ENCODE peak calls at places on chromosomes 6 and 20, in six cellular contexts. X is thyroid gland, C is sigmoid colon, N is IMR-90, U is right lobe of liver, J is Peyer's patch. O is an unnamed sample. For H3K4me1, the result is how much of the 10 kb centered on the place peaks cover.

GRCh38 chr20:35009665-35010328 is 54.1 kb downstream of the MYH7B start:
- DNase-seq in J (no peak), U (no peak), X (no peak), C (no peak), N (no peak), O (peak)

GRCh38 chr20:48192109-48192508 is 406.8 kb upstream of the SULF2 start:
- DNase-seq in X (no peak), J (no peak), U (no peak), N (no peak), C (no peak), O (no peak)

GRCh38 chr6:118859517-118860064 is 34.4 kb upstream of the ASF1A start:
- DNase-seq in N (no peak), X (no peak), J (no peak), C (no peak), U (no peak), O (no peak)

GRCh38 chr20:59364611-59365010 is 64.2 kb downstream of the EDN3 start:
- DNase-seq in N (no peak), C (no peak), U (no peak), J (no peak), X (peak), O (peak)

GRCh38 chr20:433300-433975 is 25.3 kb downstream of the RBCK1 start:
- DNase-seq in C (no peak), U (no peak), J (peak), X (no peak), N (no peak), O (no peak)

GRCh38 chr20:3686867-3687321 is 5.1 kb upstream of the ADAM33 start:
- DNase-seq in X (peak), J (peak), U (no peak), N (peak), C (peak), O (no peak)

GRCh38 chr6:52953911-52954839 is 40.9 kb downstream of the GSTA4 start:
- DNase-seq in N (no peak), J (no peak), X (peak), U (no peak), C (no peak), O (no peak)

GRCh38 chr6:155782320-155782730 is 326.7 kb upstream of the NOX3 start:
- DNase-seq in N (peak), U (no peak), J (no peak), X (no peak), C (no peak), O (no peak)

GRCh38 chr6:118468682-118469465 is 79.2 kb upstream of the PLN start:
- DNase-seq in J (no peak), X (no peak), N (peak), C (no peak), U (no peak), O (no peak)

GRCh38 chr6:80366721-80367120 is 260.2 kb downstream of the BCKDHB start:
- DNase-seq in X (peak), J (no peak), U (peak), N (peak), C (no peak), O (no peak)

GRCh38 chr6:3406928-3407809 is 49.7 kb downstream of the SLC22A23 start:
- DNase-seq in C (no peak), J (no peak), X (no peak), N (no peak), U (no peak), O (no peak)

GRCh38 chr6:30283761-30284160 is 43.0 kb upstream of the TRIM39 start:
- DNase-seq in N (no peak), J (no peak), U (no peak), X (no peak), C (no peak), O (no peak)

GRCh38 chr20:1282966-1283365 is 16.9 kb downstream of the SNPH start:
- DNase-seq in X (no peak), J (no peak), U (no peak), C (no peak), N (no peak), O (no peak)

GRCh38 chr6:9140181-9140580 is 704.8 kb upstream of the SLC35B3 start:
- DNase-seq in J (no peak), X (peak), C (no peak), N (peak), U (peak), O (no peak)

GRCh38 chr6:57190140-57190539 is 18.0 kb downstream of the BAG2 start:
- DNase-seq in X (no peak), N (peak), J (no peak), U (no peak), C (no peak), O (no peak)

GRCh38 chr6:37258716-37259115 is 772 bp upstream of the TMEM217 start:
- DNase-seq in X (no peak), C (no peak), N (no peak), J (no peak), U (no peak), O (no peak)

GRCh38 chr6:70763754-70764153 is 96.1 kb downstream of the SMAP1 start:
- DNase-seq in X (peak), J (no peak), C (no peak), U (no peak), N (peak), O (no peak)

GRCh38 chr6:30150671-30151395 is 10.2 kb downstream of the TRIM10 start:
- DNase-seq in U (no peak), N (peak), J (no peak), C (no peak), X (no peak), O (no peak)

GRCh38 chr6:83463886-83464285 is 33.0 kb upstream of the ME1 start:
- DNase-seq in N (peak), C (no peak), U (no peak), J (no peak), X (no peak), O (no peak)

GRCh38 chr20:5003626-5004025 is 2.3 kb upstream of the SLC23A2 start:
- DNase-seq in U (no peak), C (no peak), J (no peak), N (no peak), X (no peak), O (peak)

DNA sequence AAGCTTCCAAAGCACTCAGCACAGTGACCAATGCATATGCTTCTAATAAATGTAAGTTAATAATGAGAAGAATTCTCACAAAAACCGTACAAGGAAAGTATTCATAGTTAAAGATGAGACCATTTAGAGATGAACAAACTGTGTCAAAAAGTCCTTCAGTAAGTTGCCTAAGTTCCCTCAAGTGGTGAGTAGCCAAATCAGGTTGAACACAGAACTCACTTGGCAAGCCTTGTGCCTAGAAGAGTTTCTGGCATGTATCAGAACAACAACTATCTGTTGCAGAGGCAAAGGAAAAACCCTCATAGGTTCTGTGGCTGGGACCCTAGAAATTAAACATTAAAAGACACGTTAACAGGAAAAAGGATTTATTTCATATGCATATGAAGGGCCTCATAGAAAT is 129.6 kb upstream of the DOK5 start:
- DNase-seq in N (peak), J (no peak), C (no peak), U (no peak), X (no peak), O (no peak)
- H3K4me1 ChIP-seq in N (under half), J (under half), C (under half), U (under half), X (under half), O (under half)

GRCh38 chr6:16766836-16767745 is 5.8 kb upstream of the ATXN1 start:
- DNase-seq in C (no peak), U (no peak), N (peak), X (no peak), J (no peak), O (no peak)

GRCh38 chr6:16764188-16764950 is 3.1 kb upstream of the ATXN1 start:
- DNase-seq in N (peak), U (no peak), C (no peak), J (no peak), X (no peak), O (no peak)

GRCh38 chr6:16765235-16765634 is 4.0 kb upstream of the ATXN1 start:
- DNase-seq in U (no peak), N (no peak), J (no peak), X (no peak), C (no peak), O (no peak)

GRCh38 chr6:16767765-16768514 is 6.7 kb upstream of the ATXN1 start:
- DNase-seq in N (no peak), X (no peak), U (no peak), C (no peak), J (no peak), O (no peak)

GRCh38 chr6:16766043-16766521 is 4.8 kb upstream of the ATXN1 start:
- DNase-seq in U (no peak), J (no peak), X (no peak), C (no peak), N (peak), O (no peak)
- H3K27ac ChIP-seq in U (no peak), J (no peak), X (no peak), C (peak), N (no peak), O (no peak)

DNA sequence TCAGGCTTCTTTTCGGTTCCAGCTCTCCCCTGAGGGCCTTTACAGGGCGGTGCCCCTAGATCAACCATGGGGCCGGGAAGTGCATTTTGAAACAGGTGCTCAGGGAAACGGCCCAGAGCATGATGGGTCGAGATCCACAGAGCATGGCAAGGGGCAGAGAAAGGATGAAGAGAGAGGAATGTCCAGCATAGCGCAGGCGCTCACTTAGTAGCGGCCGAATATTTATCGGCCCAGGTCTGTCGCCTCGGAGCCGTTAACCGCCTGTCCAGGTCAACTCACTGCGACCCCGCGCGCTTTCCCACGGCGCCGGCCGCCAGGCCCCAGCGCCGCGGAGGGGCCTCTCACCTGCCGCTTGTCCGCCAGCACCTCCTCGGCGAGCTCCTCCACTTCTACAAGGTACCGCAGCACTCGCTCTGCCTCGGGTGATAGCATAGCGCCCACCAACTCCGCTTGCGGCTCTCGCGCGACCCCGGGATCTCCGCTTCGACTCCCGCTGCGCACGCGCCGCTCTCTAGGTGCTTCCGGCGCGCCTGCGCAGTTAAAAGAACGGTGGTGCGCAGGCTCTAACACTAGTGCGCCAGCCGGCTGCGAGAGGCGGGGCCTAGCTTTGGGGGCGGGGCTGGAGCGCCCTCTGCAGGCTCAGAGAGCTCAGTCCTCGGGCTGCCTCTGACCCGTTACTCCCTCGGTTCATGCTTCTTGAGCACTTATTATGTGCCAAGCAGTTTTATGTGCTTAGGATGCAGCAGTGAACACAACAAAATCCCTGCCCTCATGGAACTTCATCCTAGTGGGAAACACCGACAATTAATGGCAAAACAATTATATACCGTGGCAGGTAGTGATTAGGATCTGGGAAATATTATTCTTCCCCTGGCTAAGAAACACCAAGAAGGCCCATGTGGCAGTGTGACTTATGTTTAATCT is at the start of gene PDRG1:
- DNase-seq in N (peak), X (peak), C (peak), J (peak), U (peak), O (peak)
- TF ChIP-seq POLR2A in N (peak), X (peak), C (no peak), J (peak), U (peak), O (no peak)

GRCh38 chr20:50141811-50142561 is 11.5 kb downstream of the PEDS1 start:
- DNase-seq in U (no peak), N (no peak), X (no peak), J (no peak), C (no peak), O (no peak)

GRCh38 chr20:50140339-50140859 is 13.1 kb downstream of the PEDS1 start:
- DNase-seq in N (no peak), C (no peak), J (no peak), U (no peak), X (no peak), O (no peak)

GRCh38 chr20:50141018-50141675 is 12.4 kb downstream of the PEDS1 start:
- DNase-seq in J (no peak), X (no peak), C (no peak), U (no peak), N (no peak), O (no peak)

GRCh38 chr20:50144362-50144761 is 9.2 kb downstream of the PEDS1 start:
- DNase-seq in X (no peak), U (peak), N (peak), J (no peak), C (peak), O (no peak)

DNA sequence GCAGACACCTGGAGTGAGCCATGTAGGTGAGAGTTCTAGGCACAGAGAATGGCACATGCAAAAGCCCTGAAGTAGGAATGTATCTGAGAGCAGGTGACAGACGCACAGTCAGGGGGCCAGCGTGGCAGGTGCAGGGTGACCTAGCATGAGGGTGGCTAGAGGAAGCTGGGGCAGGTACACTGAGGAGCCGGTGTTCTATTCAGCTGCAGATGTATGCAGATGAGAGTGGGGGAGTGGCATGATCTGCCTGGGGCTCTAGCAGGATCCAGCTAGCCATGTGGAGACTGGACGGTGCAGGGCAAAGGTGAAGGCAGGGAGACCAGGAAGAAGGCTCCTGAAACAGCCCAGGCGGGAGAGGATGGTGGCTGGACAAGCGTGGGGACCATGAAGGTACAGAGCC is 10.7 kb downstream of the PEDS1 start:
- DNase-seq in X (no peak), N (no peak), J (no peak), C (no peak), U (no peak), O (no peak)
- H3K4me1 ChIP-seq in X (under half), N (under half), J (under half), C (under half), U (half or more), O (under half)

GRCh38 chr6:166541366-166541765 is 45.1 kb downstream of the RAMACL start:
- DNase-seq in J (peak), X (no peak), U (no peak), C (no peak), N (no peak), O (no peak)

GRCh38 chr6:166542580-166542912 is 43.9 kb downstream of the RAMACL start:
- DNase-seq in C (no peak), J (no peak), U (no peak), X (peak), N (peak), O (no peak)

GRCh38 chr6:166538297-166539010 is 48.0 kb downstream of the RAMACL start:
- DNase-seq in X (no peak), U (no peak), J (no peak), C (no peak), N (no peak), O (no peak)

GRCh38 chr6:166541876-166542579 is 44.5 kb downstream of the RAMACL start:
- DNase-seq in U (no peak), J (peak), C (no peak), X (peak), N (peak), O (no peak)

GRCh38 chr6:166540631-166541331 is 45.7 kb downstream of the RAMACL start:
- DNase-seq in N (peak), J (peak), C (no peak), X (peak), U (no peak), O (no peak)
- H3K27ac ChIP-seq in N (no peak), J (no peak), C (peak), X (no peak), U (no peak), O (peak)

GRCh38 chr6:145960918-145961604 is 3.1 kb downstream of the SHPRH start:
- DNase-seq in N (peak), C (no peak), U (no peak), J (no peak), X (peak), O (no peak)

GRCh38 chr6:145962581-145962980 is 1.6 kb downstream of the SHPRH start:
- DNase-seq in X (no peak), J (no peak), C (no peak), N (no peak), U (no peak), O (no peak)

GRCh38 chr6:145967549-145967948 is 3.4 kb upstream of the SHPRH start:
- DNase-seq in J (no peak), X (no peak), C (no peak), U (no peak), N (no peak), O (no peak)

GRCh38 chr6:145964948-145965366 is 799 bp upstream of the SHPRH start:
- DNase-seq in J (no peak), N (no peak), U (no peak), X (no peak), C (no peak), O (no peak)

DNA sequence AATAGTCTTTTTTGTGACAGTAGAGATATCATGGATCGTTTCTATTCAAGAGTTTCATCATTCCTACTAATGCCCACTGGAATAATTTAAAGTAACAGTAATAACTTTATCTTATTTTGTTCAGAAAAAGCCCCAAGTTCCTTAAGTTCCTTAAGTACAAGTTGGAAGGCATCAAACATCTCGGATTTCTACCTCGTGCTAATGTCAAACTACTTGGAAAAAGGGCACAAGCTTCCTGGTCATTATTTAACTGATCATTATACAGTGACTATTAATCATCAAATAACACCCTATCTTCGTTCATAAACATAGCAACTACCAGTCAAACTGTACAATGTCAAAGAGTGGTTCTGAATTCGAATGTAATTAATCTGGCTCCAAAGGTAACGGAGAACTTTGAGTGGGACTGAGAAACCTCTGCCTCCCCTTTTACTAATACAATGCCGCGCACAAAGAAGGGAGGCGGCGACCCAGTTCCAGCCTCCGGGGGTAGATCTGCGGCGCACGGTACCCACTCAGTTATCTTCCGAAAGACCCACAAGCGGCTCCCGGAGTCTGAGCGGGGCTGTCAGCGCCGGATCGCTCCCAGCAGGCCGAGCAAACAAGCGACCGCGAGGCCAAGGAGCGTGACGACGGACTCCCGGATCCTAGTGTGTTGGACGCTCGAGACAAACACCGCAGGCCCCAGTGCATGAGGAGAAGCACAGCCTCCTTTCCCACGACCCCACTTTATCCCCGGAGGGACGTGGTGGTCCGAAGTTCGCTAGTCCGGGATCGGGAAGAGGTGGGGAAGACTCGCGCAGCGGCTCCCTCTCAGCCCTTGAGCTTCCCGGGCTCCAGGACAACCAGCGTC is 716 bp downstream of the SHPRH start:
- DNase-seq in N (peak), C (peak), U (peak), J (peak), X (peak), O (no peak)
- TF ChIP-seq POLR2A in N (no peak), C (no peak), U (no peak), J (no peak), X (no peak), O (no peak)

GRCh38 chr6:139373928-139374356 is 506 bp downstream of the CITED2 start:
- DNase-seq in N (no peak), U (peak), C (no peak), X (no peak), J (no peak), O (no peak)
- H3K4me1 ChIP-seq in N (under half), U (under half), C (under half), X (under half), J (under half), O (half or more)